ENCODE peak calls at places on chromosome 9, in six cellular contexts. K, H, V, Z, M and W are unnamed samples.

GRCh38 chr9:99172129-99173091 is 49.3 kb downstream of the ALG2 start:
- DNase-seq in K (peak; percentile 79), M (no peak), V (no peak), H (no peak), Z (peak; percentile 77), W (peak; percentile 87)

GRCh38 chr9:35859995-35860348 is 10.2 kb downstream of the OR13J1 start:
- DNase-seq in Z (no peak), M (no peak), V (no peak), H (no peak), K (no peak), W (no peak)

GRCh38 chr9:92384373-92384772 is 20.0 kb downstream of the OGN start:
- DNase-seq in H (no peak), V (no peak), Z (no peak), K (no peak), M (no peak), W (no peak)

GRCh38 chr9:136279471-136279870 is 24.4 kb downstream of the CCDC187 start:
- DNase-seq in M (no peak), K (no peak), H (no peak), V (no peak), Z (no peak), W (no peak)

GRCh38 chr9:83299556-83299955 is 236.6 kb upstream of the RASEF start:
- DNase-seq in K (peak; percentile 94), Z (peak; percentile 98), M (peak; percentile 8), V (no peak), H (no peak), W (no peak)

GRCh38 chr9:119284118-119284517 is 85.1 kb downstream of the BRINP1 start:
- DNase-seq in V (no peak), H (no peak), K (no peak), M (peak; percentile 27), Z (peak; percentile 35), W (peak; percentile 47)

GRCh38 chr9:124623966-124624734 is 117.0 kb upstream of the NR5A1 start:
- DNase-seq in V (no peak), K (no peak), M (no peak), H (no peak), Z (peak; percentile 21), W (no peak)

GRCh38 chr9:132481467-132481866 is 71.5 kb downstream of the CFAP77 start:
- DNase-seq in H (no peak), M (no peak), V (no peak), K (no peak), Z (no peak), W (no peak)